ENCODE peak calls at places on chromosomes 5 and 9, in six cellular contexts. D is CD8-positive, alpha-beta memory T cell; T is esophagus squamous epithelium; Z is suprapubic skin; C is sigmoid colon; Y is CD4-positive, alpha-beta memory T cell. E is an unnamed sample. For H3K27me3 and H3K4me1, the result is how much of the 10 kb centered on the place peaks cover.

GRCh38 chr5:43161244-43161643 is 30.8 kb upstream of the NIM1K start:
- DNase-seq in Y (no peak), C (no peak), Z (no peak), D (no peak), T (no peak), E (no peak)

GRCh38 chr5:176535101-176535654 is 2.0 kb downstream of the RNF44 start:
- DNase-seq in T (no peak), C (no peak), Z (no peak), D (peak), Y (peak), E (no peak)

GRCh38 chr5:176996780-176997179 is 9.8 kb downstream of the UIMC1 start:
- DNase-seq in C (no peak), Y (no peak), D (no peak), Z (no peak), T (no peak), E (no peak)

GRCh38 chr5:78449103-78449502 is 88.7 kb downstream of the SCAMP1 start:
- DNase-seq in Z (no peak), D (no peak), Y (no peak), T (no peak), C (no peak), E (no peak)

GRCh38 chr5:52846443-52846842 is 58.7 kb downstream of the ITGA1 start:
- DNase-seq in C (no peak), Z (no peak), T (no peak), D (no peak), Y (no peak), E (no peak)

GRCh38 chr5:141094481-141095262 is at the start of gene PCDHB2:
- DNase-seq in C (no peak), Z (no peak), D (no peak), T (no peak), Y (no peak), E (no peak)

GRCh38 chr9:114003756-114004155 is 74.3 kb downstream of the AMBP start:
- DNase-seq in C (no peak), T (no peak), Z (no peak), Y (no peak), D (no peak), E (no peak)

GRCh38 chr5:5351288-5352089 is 71.0 kb upstream of the ICE1 start:
- DNase-seq in C (no peak), Y (no peak), Z (no peak), T (no peak), D (no peak), E (no peak)

GRCh38 chr5:172953776-172954189 is 5.4 kb upstream of the RPL26L1 start:
- DNase-seq in T (no peak), Y (no peak), D (no peak), C (no peak), Z (no peak), E (no peak)

GRCh38 chr9:126935630-126936029 is 21.0 kb downstream of the RALGPS1 start:
- DNase-seq in Y (no peak), T (no peak), Z (no peak), C (no peak), D (no peak), E (no peak)

GRCh38 chr5:173056783-173057061 is 570 bp downstream of the CREBRF start:
- DNase-seq in Y (no peak), D (no peak), C (no peak), T (no peak), Z (no peak), E (no peak)

GRCh38 chr9:6413365-6414263 is 615 bp downstream of the UHRF2 start:
- DNase-seq in Z (no peak), C (no peak), D (peak), Y (peak), T (no peak), E (no peak)

GRCh38 chr5:78361226-78361993 is 993 bp downstream of the SCAMP1 start:
- DNase-seq in C (peak), T (no peak), D (no peak), Y (no peak), Z (no peak), E (no peak)

GRCh38 chr9:105216440-105217178 is 27.8 kb upstream of the SLC44A1 start:
- DNase-seq in Y (no peak), D (no peak), T (no peak), C (no peak), Z (no peak), E (no peak)

GRCh38 chr5:72506150-72506549 is 1.1 kb downstream of the ZNF366 start:
- DNase-seq in T (no peak), C (no peak), D (no peak), Z (no peak), Y (no peak), E (no peak)

GRCh38 chr5:141814064-141814982 is 63.9 kb downstream of the PCDH1 start:
- DNase-seq in C (no peak), Z (no peak), Y (peak), T (no peak), D (peak), E (no peak)

GRCh38 chr5:10562202-10563131 is 1.4 kb upstream of the ANKRD33B start:
- DNase-seq in Y (no peak), Z (no peak), T (no peak), D (no peak), C (peak), E (no peak)

GRCh38 chr9:81682797-81683196 is 6.5 kb downstream of the TLE1 start:
- DNase-seq in Z (no peak), Y (no peak), C (no peak), T (no peak), D (no peak), E (no peak)

GRCh38 chr9:85016389-85016997 is 347.0 kb downstream of the NTRK2 start:
- DNase-seq in Z (no peak), Y (no peak), C (no peak), D (no peak), T (no peak), E (no peak)

GRCh38 chr5:96816991-96817390 is 9.2 kb upstream of the ERAP1 start:
- DNase-seq in C (no peak), D (peak), Y (peak), T (no peak), Z (no peak), E (no peak)

GRCh38 chr9:98362624-98363023 is 107.2 kb upstream of the TBC1D2 start:
- DNase-seq in D (no peak), Y (no peak), T (no peak), Z (no peak), C (no peak), E (no peak)

GRCh38 chr5:124289641-124290201 is 456.7 kb downstream of the ZNF608 start:
- DNase-seq in Y (no peak), C (no peak), T (no peak), Z (no peak), D (no peak), E (no peak)

GRCh38 chr9:137167113-137167751 is 2.6 kb downstream of the LRRC26 start:
- DNase-seq in Z (no peak), Y (no peak), T (no peak), C (no peak), D (no peak), E (no peak)

GRCh38 chr9:137164370-137165249 is 5.2 kb downstream of the LRRC26 start:
- DNase-seq in Z (no peak), C (no peak), T (no peak), D (no peak), Y (no peak), E (no peak)

GRCh38 chr9:137167752-137168574 is 1.9 kb downstream of the LRRC26 start:
- DNase-seq in C (no peak), T (no peak), Y (no peak), D (no peak), Z (no peak), E (no peak)

GRCh38 chr9:137165250-137165836 is 4.5 kb downstream of the LRRC26 start:
- DNase-seq in T (no peak), C (no peak), D (no peak), Y (no peak), Z (no peak), E (no peak)

GRCh38 chr9:137166242-137167112 is 3.4 kb downstream of the LRRC26 start:
- DNase-seq in T (no peak), Z (no peak), Y (no peak), C (no peak), D (no peak), E (no peak)
- H3K27me3 ChIP-seq in T (half or more), Z (half or more), Y (under half), C (half or more), D (under half), E (under half)

DNA sequence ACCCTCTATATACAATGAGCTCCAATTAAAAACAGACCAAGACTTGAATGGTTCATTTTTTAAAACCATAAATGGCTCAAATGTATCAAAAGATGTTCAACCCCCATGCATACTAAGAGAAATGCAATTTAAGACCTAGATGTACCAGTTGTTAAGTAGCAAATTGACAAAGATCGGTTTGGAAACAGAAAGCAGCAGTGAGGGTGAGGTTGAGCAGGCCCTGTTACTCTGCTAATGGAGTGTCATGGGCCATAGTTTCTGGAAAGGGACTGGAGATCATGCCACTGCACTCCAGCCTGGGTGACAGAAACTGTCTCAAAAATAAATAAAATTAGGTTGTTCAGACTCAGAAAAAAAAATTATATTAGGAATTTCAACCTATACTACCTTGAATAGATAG is 55.0 kb downstream of the FNBP1 start:
- DNase-seq in Z (no peak), T (no peak), D (no peak), C (no peak), Y (no peak), E (no peak)
- H3K4me1 ChIP-seq in Z (under half), T (half or more), D (half or more), C (half or more), Y (half or more), E (under half)

GRCh38 chr5:75468593-75468992 is 42.8 kb downstream of the CERT1 start:
- DNase-seq in T (no peak), Y (no peak), D (no peak), Z (no peak), C (no peak), E (no peak)
- H3K27ac ChIP-seq in T (no peak), Y (no peak), D (no peak), Z (no peak), C (no peak), E (no peak)

DNA sequence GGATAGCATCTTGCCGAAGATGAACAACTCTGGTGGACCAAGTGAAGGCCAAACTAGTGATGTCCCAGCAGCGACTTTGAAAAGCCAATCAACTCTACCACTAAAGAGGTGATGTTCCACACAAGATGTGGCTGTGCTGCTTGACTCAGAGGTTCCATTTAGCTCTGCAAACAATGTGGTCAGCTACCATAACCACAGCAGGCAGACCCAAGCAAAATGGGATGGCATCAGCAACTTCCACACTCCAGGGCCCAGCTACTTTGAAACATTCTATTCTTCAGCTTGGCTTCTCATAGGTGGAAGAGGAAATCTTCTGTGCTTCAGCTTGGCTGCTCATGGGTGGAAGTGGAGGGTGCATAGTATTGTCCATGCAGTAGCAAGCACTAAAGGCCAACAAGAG is 70.5 kb downstream of the IRX2 start:
- DNase-seq in C (no peak), Y (no peak), Z (peak), T (no peak), D (no peak), E (no peak)
- H3K27me3 ChIP-seq in C (under half), Y (under half), Z (under half), T (under half), D (under half), E (under half)

DNA sequence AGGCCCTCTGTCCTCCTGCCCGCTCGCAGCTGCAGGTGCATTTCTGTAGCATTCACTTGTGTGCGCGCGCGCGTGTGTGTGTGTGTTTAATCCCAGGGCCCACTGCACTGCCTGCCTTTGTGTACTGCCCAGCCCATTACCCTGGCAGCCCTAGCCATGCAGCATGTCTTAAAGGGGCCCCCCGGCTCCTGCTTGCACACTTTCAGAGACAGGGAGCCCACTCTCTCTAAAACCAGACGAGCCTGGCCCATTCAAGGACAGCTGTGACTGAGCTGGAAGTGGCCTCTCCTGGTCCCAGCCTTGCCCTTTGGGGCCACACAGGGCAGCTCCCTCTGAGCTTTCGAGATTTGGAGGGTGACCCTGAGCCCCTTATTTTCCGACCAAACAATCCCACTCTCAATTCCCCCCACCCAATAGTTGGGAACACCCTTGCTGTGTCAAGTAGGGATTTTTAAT is 98.9 kb downstream of the DAB2IP start:
- DNase-seq in C (no peak), Z (no peak), D (no peak), Y (peak), T (no peak), E (no peak)
- H3K4me1 ChIP-seq in C (half or more), Z (half or more), D (under half), Y (under half), T (half or more), E (half or more)

GRCh38 chr5:88883059-88883565 is at the start of gene MEF2C:
- DNase-seq in Z (peak), C (peak), T (peak), Y (no peak), D (no peak), E (peak)
- H3K27ac ChIP-seq in Z (peak), C (peak), T (peak), Y (no peak), D (peak), E (peak)